ENCODE peak calls at places on chromosomes 1 and 21, in four cellular contexts. I is coronary artery; P is gastrocnemius medialis; Y is CD8-positive, alpha-beta memory T cell. B is an unnamed sample.

GRCh38 chr1:62181531-62181930 is 13.1 kb upstream of the L1TD1 start:
- DNase-seq in P (no peak), Y (no peak), I (no peak), B (no peak)

GRCh38 chr1:35592991-35593769 is 20.1 kb downstream of the TFAP2E start:
- DNase-seq in I (no peak), Y (no peak), P (no peak), B (no peak)

GRCh38 chr1:189803364-189803763 is 674.3 kb downstream of the BRINP3 start:
- DNase-seq in I (no peak), Y (no peak), P (no peak), B (no peak)

GRCh38 chr1:95671098-95671497 is 437.1 kb downstream of the RWDD3 start:
- DNase-seq in I (no peak), P (no peak), Y (no peak), B (no peak)

GRCh38 chr1:4515727-4516289 is 138.6 kb upstream of the AJAP1 start:
- DNase-seq in I (peak; percentile 55), P (no peak), Y (no peak), B (no peak)

GRCh38 chr1:247297263-247298123 is 34.2 kb downstream of the ZNF496 start:
- DNase-seq in Y (no peak), I (no peak), P (no peak), B (peak; percentile 35)

GRCh38 chr1:112929979-112930378 is 26.0 kb downstream of the SLC16A1 start:
- DNase-seq in Y (no peak), P (no peak), I (no peak), B (no peak)

GRCh38 chr1:1907098-1907736 is 7.8 kb upstream of the CALML6 start:
- DNase-seq in Y (peak; percentile 46), I (no peak), P (no peak), B (peak; percentile 21)

GRCh38 chr21:41446571-41446970 is 20.5 kb downstream of the MX1 start:
- DNase-seq in I (no peak), Y (no peak), P (no peak), B (no peak)

GRCh38 chr1:160767417-160768294 is 28.3 kb upstream of the LY9 start:
- DNase-seq in P (no peak), Y (no peak), I (no peak), B (no peak)

DNA sequence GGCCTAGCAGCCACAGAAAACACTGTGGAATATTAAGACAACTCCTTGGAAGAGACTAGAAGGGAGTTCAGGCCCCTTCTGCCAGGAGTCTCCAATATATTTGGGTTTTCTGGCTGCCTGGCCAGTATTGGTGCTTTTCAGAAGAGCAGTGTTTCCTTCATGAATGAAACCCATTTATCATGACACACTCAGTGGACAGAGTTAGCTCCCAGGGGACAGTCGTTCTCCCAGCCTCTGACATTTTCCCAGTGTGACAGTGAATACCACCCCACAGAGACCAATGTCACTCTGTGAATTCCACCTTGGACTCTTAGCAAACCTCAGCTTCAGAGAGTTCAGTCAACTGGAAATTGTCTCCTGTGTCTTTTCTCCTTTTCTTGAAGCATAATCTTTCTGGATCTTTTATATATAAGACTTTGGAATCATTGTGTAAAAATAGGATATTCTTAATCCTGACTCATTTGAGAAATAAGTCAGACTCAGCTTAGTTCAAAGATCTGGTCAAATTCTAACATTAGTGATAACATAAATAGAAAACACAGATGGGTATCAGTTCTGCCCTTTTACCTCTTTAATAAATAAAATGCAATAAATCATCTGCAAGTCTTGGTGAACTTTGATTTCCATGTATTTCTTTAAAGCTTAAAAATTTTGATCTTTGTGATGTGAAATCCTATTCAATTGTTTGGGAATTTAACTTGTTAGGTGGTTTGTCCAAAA is 40.4 kb downstream of the GNG12 start:
- DNase-seq in I (no peak), Y (no peak), P (no peak), B (no peak)
- H3K27ac ChIP-seq in I (peak overlapping the region; percentile 77), Y (no peak overlapping the region), P (no peak overlapping the region), B (peak overlapping the region; percentile 76)

GRCh38 chr1:205766038-205766437 is 9.2 kb downstream of the RAB29 start:
- DNase-seq in P (no peak), I (no peak), Y (no peak), B (no peak)
- H3K27ac ChIP-seq in P (no peak overlapping the region), I (no peak overlapping the region), Y (no peak overlapping the region), B (no peak overlapping the region)

DNA sequence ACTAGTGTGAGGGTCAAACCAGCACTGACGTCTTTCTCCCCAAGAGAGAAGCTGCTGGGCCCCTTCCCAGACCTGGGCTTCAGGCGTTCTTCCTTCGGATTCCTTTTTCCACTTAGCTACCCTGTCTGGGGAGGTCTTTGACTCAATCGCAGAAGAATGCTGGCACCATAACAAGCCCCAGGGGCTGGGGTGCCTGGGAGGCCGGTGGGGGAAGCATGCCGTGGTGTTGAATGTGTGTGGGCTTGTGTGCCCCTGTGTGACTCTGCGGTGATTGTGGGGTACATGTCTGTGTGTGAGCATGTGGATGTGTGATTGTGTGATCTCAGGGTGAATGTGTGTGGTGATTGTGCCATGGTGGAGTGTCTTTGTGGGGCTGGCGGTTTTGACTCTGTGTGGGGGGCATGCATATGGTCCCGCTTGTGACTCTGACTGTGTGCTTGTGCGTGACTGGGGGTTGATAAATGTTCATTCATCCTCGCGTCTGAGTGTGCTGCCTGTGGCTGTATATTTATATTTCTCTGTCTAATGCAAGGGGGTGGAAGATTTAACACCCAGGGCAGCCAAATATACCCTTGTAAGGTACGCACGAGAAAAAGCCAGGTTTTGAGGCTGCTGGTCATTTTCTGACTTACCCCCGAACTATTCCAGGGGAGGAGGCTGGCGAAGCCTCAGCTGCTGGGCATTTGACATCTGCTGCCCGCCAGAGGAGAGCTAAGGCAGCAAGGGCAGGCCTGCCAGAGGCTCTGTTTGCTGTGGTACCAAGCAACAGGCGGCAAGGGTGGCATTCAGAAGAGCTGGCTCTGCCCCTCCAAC is 1.1 kb upstream of the SYNC start:
- DNase-seq in I (peak; percentile 86), Y (no peak), P (peak; percentile 32), B (peak; percentile 88)
- H3K27ac ChIP-seq in I (peak overlapping the region; percentile 98), Y (peak overlapping the region; percentile 39), P (peak overlapping the region; percentile 98), B (peak overlapping the region; percentile 95)

DNA sequence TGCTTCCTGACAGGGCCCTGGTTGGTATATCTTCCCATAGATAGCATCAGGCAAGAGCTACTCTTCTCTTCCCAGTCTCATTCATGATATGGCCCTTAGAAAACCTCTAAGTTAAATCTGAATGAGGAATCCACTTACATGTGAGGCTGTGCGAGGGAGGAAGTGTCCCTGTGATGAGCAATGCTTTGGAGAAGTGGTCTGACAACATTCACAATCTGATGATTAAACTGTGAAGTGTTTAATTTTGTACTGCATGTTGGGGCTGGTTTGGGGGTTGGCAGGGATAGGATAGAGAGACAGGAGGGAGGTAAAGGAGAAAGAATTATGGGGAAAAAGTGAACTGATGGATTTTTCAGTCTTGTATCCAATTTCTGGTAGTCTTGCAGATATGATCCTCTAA is 421.2 kb upstream of the DAB1 start:
- DNase-seq in P (no peak), Y (no peak), I (no peak), B (no peak)
- H3K27ac ChIP-seq in P (no peak overlapping the region), Y (no peak overlapping the region), I (no peak overlapping the region), B (no peak overlapping the region)

GRCh38 chr1:14822996-14823395 is 224.5 kb downstream of the KAZN start:
- DNase-seq in P (no peak), Y (no peak), I (no peak), B (no peak)
- H3K27ac ChIP-seq in P (no peak overlapping the region), Y (no peak overlapping the region), I (no peak overlapping the region), B (no peak overlapping the region)

B was measured in tibial artery.